ENCODE peak calls at places on chromosomes 1 and 21, in five cellular contexts. J, P, C, B and L are unnamed samples.

GRCh38 chr1:171794085-171794484 is 12.6 kb downstream of the METTL13 start:
- DNase-seq in J (peak), P (no peak), C (peak), B (no peak), L (no peak)

GRCh38 chr1:174191255-174191906 is 32.1 kb downstream of the RABGAP1L start:
- DNase-seq in J (peak), P (no peak), C (peak), B (no peak), L (peak)

GRCh38 chr1:210251680-210252490 is 19.3 kb downstream of the SERTAD4 start:
- DNase-seq in J (no peak), P (no peak), C (no peak), B (no peak), L (no peak)

GRCh38 chr1:94672934-94673333 is 131.4 kb upstream of the F3 start:
- DNase-seq in J (peak), P (no peak), C (no peak), B (no peak), L (peak)

GRCh38 chr1:169109561-169110134 is 3.2 kb downstream of the ATP1B1 start:
- DNase-seq in J (peak), P (peak), C (peak), B (no peak), L (no peak)

GRCh38 chr1:53362851-53363642 is 35.2 kb upstream of the LRP8 start:
- DNase-seq in J (no peak), P (peak), C (no peak), B (no peak), L (no peak)

GRCh38 chr1:16981269-16981849 is 939 bp upstream of the MFAP2 start:
- DNase-seq in J (peak), P (no peak), C (peak), B (no peak), L (peak)

GRCh38 chr1:47720100-47720499 is 277.1 kb downstream of the TRABD2B start:
- DNase-seq in J (no peak), P (no peak), C (no peak), B (no peak), L (no peak)

GRCh38 chr1:9105336-9105867 is 23.5 kb downstream of the GPR157 start:
- DNase-seq in J (no peak), P (peak), C (no peak), B (no peak), L (no peak)

GRCh38 chr1:228291906-228292608 is 84.2 kb downstream of the OBSCN start:
- DNase-seq in J (no peak), P (no peak), C (no peak), B (no peak), L (no peak)
- TF ChIP-seq CTCF in J (no peak), P (no peak), C (no peak), B (no peak), L (no peak)

GRCh38 chr1:33306561-33307493 is 14.1 kb downstream of the A3GALT2 start:
- DNase-seq in J (no peak), P (no peak), C (peak), B (peak), L (no peak)
- H3K4me3 ChIP-seq in J (no peak), P (peak), C (no peak), B (peak), L (no peak)

DNA sequence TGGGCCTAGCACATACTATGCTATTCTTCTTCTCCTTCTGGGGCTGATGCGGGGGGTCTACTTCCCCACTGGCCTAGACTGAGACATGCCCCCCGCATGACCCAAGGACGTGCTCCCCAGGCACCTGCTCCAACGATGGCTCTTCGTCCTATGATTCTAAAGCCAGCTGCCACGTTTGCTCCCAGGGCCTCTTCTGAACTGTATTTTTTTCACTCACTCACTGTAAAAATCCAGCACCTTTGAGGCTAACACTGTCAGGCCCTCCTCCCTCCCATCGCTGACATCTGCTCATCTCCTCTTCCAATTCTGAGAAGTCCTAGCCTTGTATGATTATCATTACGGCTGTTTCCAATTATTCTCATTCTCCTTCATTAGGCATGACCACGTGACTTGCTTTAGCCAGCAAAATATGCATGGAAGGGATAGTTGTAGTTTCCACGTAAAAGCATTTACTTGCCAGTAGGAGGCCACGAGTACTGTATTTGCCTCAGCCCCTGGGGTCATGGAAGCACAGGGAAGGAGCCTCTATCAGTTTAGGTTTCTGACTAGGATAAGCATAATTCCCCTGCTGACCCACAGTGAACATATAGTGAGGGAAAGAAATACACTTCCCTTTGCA is 19.1 kb upstream of the EDN2 start:
- DNase-seq in J (no peak), P (no peak), C (no peak), B (no peak), L (no peak)
- TF ChIP-seq CTCF in J (no peak), P (no peak), C (no peak), B (no peak), L (peak)

GRCh38 chr1:201260236-201260591 is 23.1 kb upstream of the PKP1 start:
- DNase-seq in J (no peak), P (no peak), C (peak), B (no peak), L (no peak)
- H3K4me3 ChIP-seq in J (no peak), P (no peak), C (peak), B (no peak), L (no peak)

DNA sequence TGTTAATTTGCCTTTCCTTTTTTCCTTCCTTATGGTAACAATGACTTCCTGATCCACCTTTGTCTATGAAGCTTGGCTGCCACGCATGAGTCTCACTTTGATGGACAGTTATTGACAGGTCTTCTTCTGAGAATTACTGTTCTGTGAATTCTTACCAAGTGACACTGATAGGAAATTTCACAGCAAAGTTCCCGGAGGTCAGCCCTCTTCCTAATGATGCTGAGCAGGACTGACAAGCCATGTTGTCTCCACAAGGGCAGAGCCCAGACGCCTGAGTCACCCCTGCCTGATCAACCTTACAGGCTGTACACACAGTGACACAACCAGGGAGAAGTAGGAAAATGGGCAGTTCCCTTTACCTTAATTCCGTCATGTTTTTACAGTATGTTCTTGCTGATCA is 44.2 kb downstream of the ZC3H11B start:
- DNase-seq in J (no peak), P (no peak), C (peak), B (no peak), L (no peak)
- TF ChIP-seq CTCF in J (no peak), P (no peak), C (no peak), B (no peak), L (no peak)

GRCh38 chr1:6360517-6360916 is 33.0 kb downstream of the ACOT7 start:
- DNase-seq in J (no peak), P (no peak), C (no peak), B (no peak), L (no peak)

GRCh38 chr1:6359568-6360496 is 33.7 kb downstream of the ACOT7 start:
- DNase-seq in J (peak), P (no peak), C (peak), B (no peak), L (no peak)

GRCh38 chr1:6357243-6357929 is 36.2 kb downstream of the ACOT7 start:
- DNase-seq in J (no peak), P (no peak), C (no peak), B (no peak), L (no peak)

GRCh38 chr1:6358144-6358624 is 35.4 kb downstream of the ACOT7 start:
- DNase-seq in J (no peak), P (no peak), C (peak), B (no peak), L (no peak)

DNA sequence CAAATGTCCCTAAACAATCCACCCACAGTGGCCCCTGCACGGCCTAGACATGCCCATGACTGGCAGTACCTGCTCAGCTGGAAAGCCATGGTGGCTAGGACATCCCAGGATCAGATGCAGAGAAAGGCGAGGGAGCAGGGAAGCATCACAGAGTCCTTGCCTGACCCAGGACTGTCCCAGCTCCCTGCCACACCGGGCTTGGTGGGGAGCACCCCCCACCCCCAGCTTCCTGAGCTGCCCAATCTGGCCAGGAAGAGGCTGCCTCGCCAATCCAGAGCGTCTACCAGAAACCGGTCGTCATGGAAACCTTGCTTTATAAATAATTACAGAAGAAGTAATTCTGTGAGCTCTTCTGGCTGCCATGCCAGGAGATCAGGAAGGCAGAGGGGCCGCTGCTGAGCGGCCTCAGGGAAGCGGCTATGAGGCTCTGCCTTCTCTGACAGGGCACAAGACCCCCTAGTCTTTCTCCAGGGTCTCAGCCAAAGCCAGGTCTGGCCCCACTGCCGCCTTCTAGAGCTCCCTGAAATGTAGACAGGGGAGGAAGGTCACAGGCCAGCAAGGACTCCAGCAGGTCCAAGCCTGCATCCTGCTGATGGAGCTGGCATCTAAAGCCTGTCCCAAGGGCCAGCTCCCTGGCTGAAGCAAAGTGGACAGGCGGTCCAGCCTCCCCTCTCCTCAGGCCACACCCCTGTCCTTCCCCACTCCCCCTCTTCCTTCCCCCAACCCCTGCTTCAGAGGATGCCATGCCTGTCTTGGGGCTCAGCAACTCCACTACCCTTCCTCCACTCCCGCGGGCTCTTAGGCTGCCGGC is 34.6 kb downstream of the ACOT7 start:
- DNase-seq in J (peak), P (no peak), C (peak), B (no peak), L (no peak)
- H3K4me3 ChIP-seq in J (no peak), P (no peak), C (no peak), B (no peak), L (no peak)

GRCh38 chr21:25607812-25608737 is 794 bp upstream of the MRPL39 start:
- DNase-seq in J (peak), P (peak), C (peak), B (peak), L (peak)

GRCh38 chr21:25607151-25607811 is at the start of gene MRPL39:
- DNase-seq in J (peak), P (peak), C (peak), B (peak), L (peak)
- TF ChIP-seq CTCF in J (peak), P (peak), C (peak), B (peak), L (peak)